ENCODE peak calls at places on chromosomes 5 and 9, in four cellular contexts. S is prostate gland, W is EL, P is psoas muscle. B is an unnamed sample.

GRCh38 chr5:81233080-81233634 is at the start of gene CKMT2:
- DNase-seq in W (no peak), S (peak; percentile 49), P (peak; percentile 90), B (no peak)

GRCh38 chr5:107254214-107254901 is 416.4 kb downstream of the EFNA5 start:
- DNase-seq in W (no peak), P (no peak), S (no peak), B (no peak)

GRCh38 chr5:134142088-134142487 is 27.6 kb downstream of the TCF7 start:
- DNase-seq in P (no peak), W (no peak), S (no peak), B (no peak)

GRCh38 chr9:86600977-86601376 is 246.8 kb upstream of the TUT7 start:
- DNase-seq in W (no peak), P (no peak), S (no peak), B (no peak)

GRCh38 chr9:70120834-70121510 is 77.3 kb downstream of the MAMDC2 start:
- DNase-seq in W (peak; percentile 95), S (no peak), P (peak; percentile 83), B (no peak)

GRCh38 chr5:151234476-151235238 is 10.8 kb upstream of the CCDC69 start:
- DNase-seq in P (peak; percentile 76), W (peak; percentile 41), S (peak; percentile 50), B (no peak)

GRCh38 chr5:137252513-137252912 is 246.6 kb downstream of the SPOCK1 start:
- DNase-seq in S (no peak), P (no peak), W (peak; percentile 71), B (no peak)

GRCh38 chr5:43145071-43145470 is 24.4 kb downstream of the ZNF131 start:
- DNase-seq in P (no peak), S (no peak), W (no peak), B (no peak)

GRCh38 chr9:127794001-127794791 is 8.4 kb downstream of the CDK9 start:
- DNase-seq in S (peak; percentile 53), W (no peak), P (no peak), B (no peak)

GRCh38 chr5:15695171-15695676 is 195.2 kb downstream of the FBXL7 start:
- DNase-seq in S (no peak), W (peak; percentile 73), P (no peak), B (no peak)

GRCh38 chr9:113895526-113895925 is 19.4 kb downstream of the ZNF618 start:
- DNase-seq in P (no peak), S (no peak), W (peak; percentile 28), B (no peak)

GRCh38 chr9:134057751-134058701 is 9.8 kb downstream of the BRD3 start:
- DNase-seq in S (no peak), P (no peak), W (no peak), B (no peak)

GRCh38 chr9:79734989-79735779 is 163.4 kb downstream of the TLE4 start:
- DNase-seq in W (no peak), S (no peak), P (no peak), B (no peak)

GRCh38 chr5:129445379-129445778 is 14.7 kb upstream of the ADAMTS19 start:
- DNase-seq in W (no peak), P (no peak), S (no peak), B (no peak)

GRCh38 chr9:77403244-77403643 is 225.9 kb downstream of the VPS13A start:
- DNase-seq in P (no peak), W (no peak), S (no peak), B (no peak)

GRCh38 chr5:15594922-15595568 is 95.1 kb downstream of the FBXL7 start:
- DNase-seq in P (no peak), W (no peak), S (no peak), B (no peak)

GRCh38 chr5:55855509-55855908 is 4.4 kb downstream of the IL31RA start:
- DNase-seq in P (no peak), W (peak; percentile 13), S (no peak), B (peak; percentile 15)

GRCh38 chr9:7756088-7756487 is 43.5 kb downstream of the DMAC1 start:
- DNase-seq in P (no peak), S (no peak), W (no peak), B (peak; percentile 0)

GRCh38 chr5:80254767-80255424 is 952 bp downstream of the SERINC5 start:
- DNase-seq in W (peak; percentile 29), S (peak; percentile 47), P (no peak), B (peak; percentile 55)

GRCh38 chr5:75260708-75261107 is 24.0 kb upstream of the ANKRD31 start:
- DNase-seq in W (no peak), P (no peak), S (no peak), B (no peak)

GRCh38 chr5:93092349-93093105 is 488.5 kb downstream of the NR2F1-AS1 start:
- DNase-seq in P (no peak), S (no peak), W (peak; percentile 42), B (no peak)

GRCh38 chr5:65923339-65923738 is 3.0 kb upstream of the ERBIN start:
- DNase-seq in P (no peak), S (no peak), W (no peak), B (no peak)

GRCh38 chr9:75889577-75889976 is 896 bp upstream of the PCSK5 start:
- DNase-seq in W (no peak), P (no peak), S (no peak), B (no peak)